ENCODE peak calls at places on chromosomes 4 and X, in four cellular contexts. W is T1000, O is WTC11, G is HFF-Myc. C is an unnamed sample.

GRCh38 chr4:78642934-78643333 is 91.4 kb downstream of the ANXA3 start:
- DNase-seq in W (no peak), O (no peak), G (no peak), C (no peak)

GRCh38 chr4:5409237-5409636 is 299.1 kb downstream of the EVC2 start:
- DNase-seq in G (no peak), O (no peak), W (no peak), C (no peak)

GRCh38 chrX:2401590-2402360 is 99.0 kb downstream of the DHRSX start:
- DNase-seq in G (no peak), W (no peak), O (no peak), C (no peak)

GRCh38 chr4:180589575-180589974 is 1653.6 kb upstream of the TENM3 start:
- DNase-seq in G (no peak), W (no peak), O (peak), C (no peak)

GRCh38 chrX:66164931-66165330 is 884 bp downstream of the HEPH start:
- DNase-seq in W (no peak), G (no peak), O (no peak), C (no peak)

GRCh38 chrX:40090050-40090804 is 7.5 kb downstream of the BCOR start:
- DNase-seq in W (no peak), O (no peak), G (no peak), C (no peak)

GRCh38 chr4:176123710-176124407 is 58.2 kb downstream of the WDR17 start:
- DNase-seq in G (peak), O (peak), W (no peak), C (peak)

GRCh38 chr4:53721276-53721675 is 130.0 kb upstream of the LNX1 start:
- DNase-seq in W (no peak), O (no peak), G (no peak), C (no peak)

GRCh38 chr4:67885727-67886126 is 1.9 kb upstream of the TMPRSS11D start:
- DNase-seq in W (peak), G (peak), O (no peak), C (peak)

GRCh38 chr4:186104895-186105720 is 604 bp downstream of the FAM149A start:
- DNase-seq in O (peak), W (no peak), G (no peak), C (no peak)

GRCh38 chr4:138804705-138805104 is 210.9 kb upstream of the NOCT start:
- DNase-seq in O (no peak), G (no peak), W (no peak), C (no peak)

GRCh38 chr4:186808635-186809018 is 85.0 kb upstream of the FAT1 start:
- DNase-seq in W (no peak), G (no peak), O (no peak), C (no peak)